ENCODE peak calls at places on chromosomes 16 and 17, in six cellular contexts. H is upper lobe of left lung, M is GM12878, E is HepG2, B is K562, F is HCT116. X is an unnamed sample.

GRCh38 chr16:17360810-17361209 is 110.0 kb downstream of the XYLT1 start:
- ATAC-seq in E (no peak), F (no peak), B (no peak), M (no peak), H (peak), X (no peak)

GRCh38 chr17:13067629-13068303 is 49.9 kb upstream of the ELAC2 start:
- ATAC-seq in E (no peak), B (no peak), H (peak), F (no peak), M (no peak), X (peak)

GRCh38 chr16:88298882-88299745 is 83.6 kb upstream of the ZNF469 start:
- ATAC-seq in F (no peak), H (peak), M (no peak), B (no peak), E (no peak), X (no peak)

GRCh38 chr16:52539197-52539596 is 7.7 kb downstream of the TOX3 start:
- ATAC-seq in M (no peak), H (no peak), F (no peak), E (no peak), B (no peak), X (no peak)

GRCh38 chr17:57487552-57487951 is 231.2 kb downstream of the MSI2 start:
- ATAC-seq in H (no peak), F (no peak), B (no peak), E (no peak), M (no peak), X (no peak)

GRCh38 chr16:72811188-72811720 is 236.7 kb downstream of the ZFHX3 start:
- ATAC-seq in E (no peak), B (no peak), H (peak), F (no peak), M (no peak), X (no peak)

GRCh38 chr17:9487406-9487805 is 88.2 kb downstream of the STX8 start:
- ATAC-seq in M (no peak), E (no peak), B (no peak), H (no peak), F (no peak), X (no peak)

GRCh38 chr17:13204607-13205237 is 186.9 kb upstream of the ELAC2 start:
- ATAC-seq in B (no peak), H (no peak), F (no peak), M (no peak), E (no peak), X (no peak)

GRCh38 chr17:55274371-55275255 is 9.9 kb downstream of the HLF start:
- ATAC-seq in E (peak), F (no peak), B (no peak), H (no peak), M (no peak), X (no peak)

GRCh38 chr16:70594569-70594968 is 51.8 kb upstream of the IL34 start:
- ATAC-seq in M (no peak), E (no peak), F (no peak), H (no peak), B (no peak), X (peak)

GRCh38 chr17:67223924-67224323 is 21.1 kb downstream of the HELZ start:
- ATAC-seq in B (peak), M (peak), E (peak), H (no peak), F (peak), X (no peak)

GRCh38 chr16:27730703-27731220 is 180.8 kb downstream of the KATNIP start:
- ATAC-seq in F (no peak), B (no peak), M (no peak), E (no peak), H (no peak), X (no peak)

GRCh38 chr17:78391051-78391431 is 12.6 kb downstream of the PGS1 start:
- ATAC-seq in E (no peak), H (no peak), B (no peak), F (no peak), M (no peak), X (no peak)

GRCh38 chr17:80653856-80654255 is 109.2 kb downstream of the RPTOR start:
- ATAC-seq in F (no peak), M (no peak), B (no peak), H (no peak), E (no peak), X (no peak)

GRCh38 chr16:31397101-31397660 is 4.0 kb downstream of the ITGAD start:
- ATAC-seq in E (no peak), B (no peak), M (no peak), H (no peak), F (peak), X (no peak)

GRCh38 chr17:80263253-80264047 is 2.8 kb downstream of the RNF213 start:
- ATAC-seq in E (peak), F (no peak), B (peak), H (peak), M (peak), X (peak)

GRCh38 chr16:9297437-9298113 is 206.1 kb downstream of the HAPSTR1 start:
- ATAC-seq in F (peak), H (no peak), B (peak), M (no peak), E (peak), X (no peak)

GRCh38 chr16:24075929-24076716 is 180.0 kb upstream of the CACNG3 start:
- ATAC-seq in F (peak), E (no peak), H (no peak), B (peak), M (peak), X (no peak)

GRCh38 chr16:56743840-56744239 is 13.9 kb downstream of the NUP93 start:
- ATAC-seq in M (peak), H (peak), B (peak), F (no peak), E (peak), X (no peak)

GRCh38 chr16:58010886-58011285 is 9.7 kb downstream of the USB1 start:
- ATAC-seq in H (no peak), F (no peak), M (no peak), B (no peak), E (no peak), X (no peak)

GRCh38 chr16:88671806-88672205 is 8.9 kb upstream of the MVD start:
- ATAC-seq in M (no peak), F (no peak), H (no peak), B (no peak), E (no peak), X (no peak)

GRCh38 chr16:1335211-1335971 is 1.9 kb downstream of the BAIAP3 start:
- ATAC-seq in M (peak), F (no peak), H (no peak), E (no peak), B (no peak), X (no peak)

GRCh38 chr16:1337486-1337885 is 4.0 kb downstream of the BAIAP3 start:
- ATAC-seq in H (no peak), M (no peak), B (no peak), E (no peak), F (no peak), X (no peak)

GRCh38 chr16:1336619-1337018 is 3.2 kb downstream of the BAIAP3 start:
- ATAC-seq in H (no peak), B (no peak), F (no peak), E (no peak), M (no peak), X (no peak)

GRCh38 chr16:1334739-1335138 is 1.3 kb downstream of the BAIAP3 start:
- ATAC-seq in E (no peak), H (no peak), B (no peak), F (no peak), M (no peak), X (no peak)

GRCh38 chr16:1335996-1336395 is 2.6 kb downstream of the BAIAP3 start:
- ATAC-seq in M (no peak), E (no peak), F (no peak), H (no peak), B (no peak), X (no peak)
- TF ChIP-seq CTCF in M (no peak), E (peak), F (no peak), H (no peak), B (no peak), X (no peak)

GRCh38 chr16:81692571-81692970 is 86.5 kb upstream of the PLCG2 start:
- ATAC-seq in B (no peak), F (no peak), E (no peak), M (no peak), H (no peak), X (no peak)

GRCh38 chr16:81693467-81694303 is 85.4 kb upstream of the PLCG2 start:
- ATAC-seq in F (no peak), E (no peak), M (no peak), H (no peak), B (no peak), X (peak)

GRCh38 chr16:81695431-81695890 is 83.6 kb upstream of the PLCG2 start:
- ATAC-seq in E (no peak), M (no peak), H (no peak), B (no peak), F (no peak), X (no peak)

GRCh38 chr16:81694494-81695285 is 84.4 kb upstream of the PLCG2 start:
- ATAC-seq in M (no peak), E (no peak), H (no peak), F (no peak), B (no peak), X (no peak)

DNA sequence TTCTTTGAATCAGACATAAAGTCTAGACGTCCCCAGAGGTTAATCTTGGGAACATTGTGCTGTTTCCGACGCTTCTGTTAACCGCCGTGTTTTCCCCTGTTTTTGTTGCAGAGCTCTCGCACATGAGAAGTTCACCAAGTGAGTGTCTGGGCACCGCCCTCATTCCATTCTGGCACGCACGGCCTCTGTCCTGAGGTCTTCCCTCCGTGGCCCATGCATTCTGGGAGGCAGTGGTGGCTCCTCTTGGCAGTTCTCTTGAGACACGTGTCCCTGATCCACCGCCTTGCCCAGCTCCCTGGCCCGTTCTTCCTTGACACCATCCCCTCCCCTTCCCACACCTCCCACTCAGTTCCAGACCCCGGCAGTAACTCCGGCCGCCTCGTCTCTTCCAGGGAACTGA is 86.0 kb upstream of the PLCG2 start:
- ATAC-seq in M (no peak), F (no peak), H (no peak), B (no peak), E (no peak), X (peak)
- TF ChIP-seq POLR2AphosphoS5 in M (no peak), F (no peak), H (no peak), B (no peak), E (no peak), X (no peak)

GRCh38 chr17:7841309-7841621 is 7.2 kb downstream of the KDM6B start:
- ATAC-seq in F (no peak), B (no peak), M (peak), E (no peak), H (no peak), X (no peak)

GRCh38 chr17:7841622-7842379 is 7.8 kb downstream of the KDM6B start:
- ATAC-seq in B (peak), M (peak), H (peak), E (peak), F (peak), X (peak)

GRCh38 chr17:7843536-7844291 is 9.7 kb downstream of the KDM6B start:
- ATAC-seq in H (peak), E (peak), F (peak), B (peak), M (peak), X (peak)

GRCh38 chr17:7842950-7843535 is 9.0 kb downstream of the KDM6B start:
- ATAC-seq in M (peak), H (peak), E (no peak), B (no peak), F (no peak), X (peak)

GRCh38 chr17:7842380-7842949 is 8.4 kb downstream of the KDM6B start:
- ATAC-seq in H (peak), M (peak), B (peak), E (peak), F (peak), X (peak)
- TF ChIP-seq POLR2A in H (no peak), M (peak), B (peak), E (no peak), F (no peak), X (peak)

DNA sequence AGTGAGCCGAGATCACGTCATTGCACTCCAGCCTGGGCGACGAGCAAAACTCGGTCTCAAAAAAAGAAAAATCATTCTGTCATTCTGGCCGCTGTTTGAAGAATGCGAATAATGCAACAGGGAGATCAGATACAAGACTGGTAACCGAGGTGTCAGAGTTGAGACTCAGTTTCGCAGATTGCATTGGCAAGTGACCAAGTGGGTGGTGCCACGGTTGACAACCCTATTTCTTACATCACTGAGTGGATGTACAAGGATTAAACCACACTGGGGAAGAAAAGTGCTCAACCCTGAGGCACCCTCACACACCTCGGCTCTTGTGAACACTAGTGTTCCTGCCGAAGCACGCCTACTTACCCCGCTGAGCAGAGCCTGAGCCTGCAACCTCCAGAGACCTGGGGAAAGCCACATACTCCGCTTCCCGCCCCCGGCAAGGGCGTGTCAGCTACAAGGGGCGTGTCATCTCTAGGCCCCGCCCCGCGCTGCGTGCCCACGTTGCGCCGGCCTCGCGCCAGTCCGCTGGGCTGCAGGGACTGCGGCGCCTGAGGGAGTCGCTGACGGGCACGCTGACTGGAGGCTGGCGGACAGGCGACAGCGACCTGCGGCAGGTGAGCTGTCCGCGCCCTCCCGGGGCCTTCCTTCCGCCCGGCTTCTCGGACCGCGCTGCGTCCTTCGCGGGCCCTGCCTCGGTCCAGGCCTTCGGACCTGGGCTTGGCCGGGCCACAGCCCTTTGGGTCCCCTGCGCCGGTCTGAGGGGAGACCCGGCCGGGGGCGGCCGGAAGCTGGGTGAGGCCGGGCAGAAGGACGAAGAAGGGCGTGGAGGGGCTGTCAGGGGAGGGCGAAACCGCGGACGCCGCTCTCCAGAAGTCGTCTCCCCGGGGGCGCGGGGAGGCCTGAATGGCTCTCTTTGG is at the start of gene HMOX2:
- ATAC-seq in F (peak), E (peak), M (peak), H (peak), B (peak), X (peak)
- TF ChIP-seq CTCF in F (peak), E (peak), M (peak), H (no peak), B (peak), X (peak)

GRCh38 chr16:684067-684794 is at the start of gene JMJD8:
- ATAC-seq in B (peak), H (peak), M (peak), F (peak), E (no peak), X (peak)

GRCh38 chr16:683396-684066 is 603 bp downstream of the JMJD8 start:
- ATAC-seq in E (no peak), F (peak), H (no peak), B (peak), M (no peak), X (no peak)

GRCh38 chr16:681746-682427 is 1.7 kb downstream of the STUB1 start:
- ATAC-seq in E (no peak), H (no peak), B (peak), F (no peak), M (no peak), X (no peak)

GRCh38 chr16:680967-681745 is 946 bp downstream of the STUB1 start:
- ATAC-seq in B (peak), M (no peak), H (no peak), F (peak), E (peak), X (no peak)

GRCh38 chr16:682493-683395 is 1.4 kb downstream of the JMJD8 start:
- ATAC-seq in M (no peak), E (no peak), F (no peak), H (no peak), B (no peak), X (no peak)
- TF ChIP-seq POLR2AphosphoS5 in M (no peak), E (no peak), F (no peak), H (no peak), B (no peak), X (no peak)

GRCh38 chr17:71436479-71436878 is 684.3 kb upstream of the SOX9 start:
- ATAC-seq in M (no peak), H (no peak), F (no peak), E (no peak), B (no peak), X (no peak)

GRCh38 chr17:71438631-71439146 is 682.1 kb upstream of the SOX9 start:
- ATAC-seq in F (peak), M (no peak), E (no peak), B (no peak), H (peak), X (no peak)

GRCh38 chr17:71434716-71435115 is 686.1 kb upstream of the SOX9 start:
- ATAC-seq in F (no peak), H (no peak), E (no peak), B (no peak), M (no peak), X (no peak)

GRCh38 chr17:71440513-71440912 is 680.3 kb upstream of the SOX9 start:
- ATAC-seq in M (no peak), B (no peak), H (no peak), E (no peak), F (peak), X (no peak)

DNA sequence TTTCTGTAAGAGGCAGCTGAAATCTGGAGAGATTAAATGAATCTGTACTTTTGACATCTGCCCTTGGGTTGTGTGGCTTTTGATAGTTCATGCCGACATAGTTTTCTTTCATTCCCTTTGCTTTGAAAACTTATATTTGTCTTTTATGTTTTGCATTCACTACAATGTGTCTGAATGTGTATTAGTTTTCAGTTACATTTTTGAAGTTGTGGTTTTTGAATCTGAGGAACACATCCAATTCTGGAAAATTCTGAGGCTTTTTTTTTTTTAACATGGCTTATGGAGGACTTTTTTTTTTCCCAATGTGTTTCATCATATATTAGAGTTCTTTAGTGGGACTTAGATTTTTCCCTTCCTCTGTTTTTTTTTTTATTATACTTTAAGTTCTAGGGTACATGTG is 683.6 kb upstream of the SOX9 start:
- ATAC-seq in E (no peak), M (no peak), B (no peak), H (no peak), F (no peak), X (no peak)
- TF ChIP-seq POLR2A in E (no peak), M (no peak), B (no peak), H (no peak), F (no peak), X (no peak)